ENCODE peak calls at places on chromosomes 13 and 19, in ten cellular contexts. One of them, this sample, is unnamed.

GRCh38 chr19:18975011-18975410 is 34.0 kb upstream of the HOMER3 start:
- DNase-seq in fibroblast of lung: no peak
- DNase-seq in left lung: no peak
- DNase-seq in adrenal gland: no peak
- DNase-seq in tibial nerve: no peak
- DNase-seq in cardiac muscle cell: no peak
- DNase-seq in right atrium auricular region: no peak
- DNase-seq in esophagus muscularis mucosa: no peak
- DNase-seq in colonic mucosa: no peak
- DNase-seq in mammary epithelial cell: peak
- DNase-seq in this sample: no peak

GRCh38 chr19:3176715-3177501 is 1.7 kb upstream of the S1PR4 start:
- DNase-seq in fibroblast of lung: peak
- DNase-seq in left lung: peak
- DNase-seq in adrenal gland: no peak
- DNase-seq in tibial nerve: no peak
- DNase-seq in cardiac muscle cell: no peak
- DNase-seq in right atrium auricular region: no peak
- DNase-seq in esophagus muscularis mucosa: no peak
- DNase-seq in colonic mucosa: peak
- DNase-seq in mammary epithelial cell: peak
- DNase-seq in this sample: peak

GRCh38 chr13:35763805-35764170 is 287.3 kb upstream of the MAB21L1 start:
- DNase-seq in fibroblast of lung: no peak
- DNase-seq in left lung: no peak
- DNase-seq in adrenal gland: no peak
- DNase-seq in tibial nerve: no peak
- DNase-seq in cardiac muscle cell: no peak
- DNase-seq in right atrium auricular region: no peak
- DNase-seq in esophagus muscularis mucosa: no peak
- DNase-seq in colonic mucosa: no peak
- DNase-seq in mammary epithelial cell: no peak
- DNase-seq in this sample: no peak

GRCh38 chr13:23147264-23147663 is 33.5 kb upstream of the SGCG start:
- DNase-seq in fibroblast of lung: no peak
- DNase-seq in left lung: no peak
- DNase-seq in adrenal gland: no peak
- DNase-seq in tibial nerve: no peak
- DNase-seq in cardiac muscle cell: no peak
- DNase-seq in right atrium auricular region: no peak
- DNase-seq in esophagus muscularis mucosa: no peak
- DNase-seq in colonic mucosa: no peak
- DNase-seq in mammary epithelial cell: no peak
- DNase-seq in this sample: no peak

GRCh38 chr19:14632286-14632685 is 42.4 kb downstream of the ADGRE3 start:
- DNase-seq in fibroblast of lung: no peak
- DNase-seq in left lung: no peak
- DNase-seq in adrenal gland: no peak
- DNase-seq in tibial nerve: no peak
- DNase-seq in cardiac muscle cell: no peak
- DNase-seq in right atrium auricular region: no peak
- DNase-seq in esophagus muscularis mucosa: no peak
- DNase-seq in colonic mucosa: peak
- DNase-seq in mammary epithelial cell: peak
- DNase-seq in this sample: no peak

GRCh38 chr19:42092350-42092749 is 16.4 kb downstream of the ZNF574 start:
- DNase-seq in fibroblast of lung: no peak
- DNase-seq in left lung: no peak
- DNase-seq in adrenal gland: no peak
- DNase-seq in tibial nerve: no peak
- DNase-seq in cardiac muscle cell: no peak
- DNase-seq in right atrium auricular region: no peak
- DNase-seq in esophagus muscularis mucosa: no peak
- DNase-seq in colonic mucosa: peak
- DNase-seq in mammary epithelial cell: peak
- DNase-seq in this sample: no peak

GRCh38 chr13:92158335-92158734 is 759.9 kb downstream of the GPC5 start:
- DNase-seq in fibroblast of lung: peak
- DNase-seq in left lung: no peak
- DNase-seq in adrenal gland: no peak
- DNase-seq in tibial nerve: no peak
- DNase-seq in cardiac muscle cell: no peak
- DNase-seq in right atrium auricular region: no peak
- DNase-seq in esophagus muscularis mucosa: no peak
- DNase-seq in colonic mucosa: no peak
- DNase-seq in mammary epithelial cell: peak
- DNase-seq in this sample: no peak

GRCh38 chr13:110714798-110715394 is 1.4 kb downstream of the ING1 start:
- DNase-seq in fibroblast of lung: peak
- DNase-seq in left lung: peak
- DNase-seq in adrenal gland: peak
- DNase-seq in tibial nerve: peak
- DNase-seq in cardiac muscle cell: peak
- DNase-seq in right atrium auricular region: peak
- DNase-seq in esophagus muscularis mucosa: no peak
- DNase-seq in colonic mucosa: peak
- DNase-seq in mammary epithelial cell: no peak
- DNase-seq in this sample: peak

GRCh38 chr13:19597523-19597922 is 35.9 kb upstream of the MPHOSPH8 start:
- DNase-seq in fibroblast of lung: peak
- DNase-seq in left lung: no peak
- DNase-seq in adrenal gland: no peak
- DNase-seq in tibial nerve: no peak
- DNase-seq in cardiac muscle cell: no peak
- DNase-seq in right atrium auricular region: no peak
- DNase-seq in esophagus muscularis mucosa: no peak
- DNase-seq in colonic mucosa: no peak
- DNase-seq in mammary epithelial cell: peak
- DNase-seq in this sample: no peak

DNA sequence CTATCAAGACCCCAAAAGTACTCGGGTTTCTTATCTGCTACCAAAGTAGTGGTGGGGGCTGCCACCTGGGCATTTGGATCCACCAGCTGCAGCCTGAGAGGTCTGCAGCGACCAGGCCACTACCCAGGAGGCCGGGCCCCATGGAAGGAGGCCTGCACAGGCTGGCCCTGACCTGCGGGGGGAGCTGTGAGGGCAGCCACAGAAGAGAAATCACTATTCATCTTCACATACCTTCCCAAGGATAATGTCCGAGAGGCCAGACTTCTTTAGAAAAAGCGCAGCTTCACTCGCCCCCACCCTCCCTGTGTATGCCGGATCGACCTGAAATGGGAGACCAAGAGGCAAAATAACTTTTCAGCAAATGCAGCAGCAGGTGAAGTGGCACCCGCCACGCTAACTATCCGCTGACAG is 30.1 kb downstream of the EPS15L1 start:
- DNase-seq in fibroblast of lung: no peak
- DNase-seq in left lung: peak
- DNase-seq in adrenal gland: no peak
- DNase-seq in tibial nerve: no peak
- DNase-seq in cardiac muscle cell: peak
- DNase-seq in right atrium auricular region: no peak
- DNase-seq in esophagus muscularis mucosa: no peak
- DNase-seq in colonic mucosa: peak
- DNase-seq in mammary epithelial cell: no peak
- DNase-seq in this sample: no peak
- TF ChIP-seq CTCF in fibroblast of lung: peak
- TF ChIP-seq CTCF in left lung: peak
- TF ChIP-seq CTCF in adrenal gland: peak
- TF ChIP-seq CTCF in tibial nerve: no peak
- TF ChIP-seq CTCF in cardiac muscle cell: peak
- TF ChIP-seq CTCF in right atrium auricular region: peak
- TF ChIP-seq CTCF in esophagus muscularis mucosa: no peak
- TF ChIP-seq CTCF in colonic mucosa: peak
- TF ChIP-seq CTCF in mammary epithelial cell: peak
- TF ChIP-seq CTCF in this sample: peak

DNA sequence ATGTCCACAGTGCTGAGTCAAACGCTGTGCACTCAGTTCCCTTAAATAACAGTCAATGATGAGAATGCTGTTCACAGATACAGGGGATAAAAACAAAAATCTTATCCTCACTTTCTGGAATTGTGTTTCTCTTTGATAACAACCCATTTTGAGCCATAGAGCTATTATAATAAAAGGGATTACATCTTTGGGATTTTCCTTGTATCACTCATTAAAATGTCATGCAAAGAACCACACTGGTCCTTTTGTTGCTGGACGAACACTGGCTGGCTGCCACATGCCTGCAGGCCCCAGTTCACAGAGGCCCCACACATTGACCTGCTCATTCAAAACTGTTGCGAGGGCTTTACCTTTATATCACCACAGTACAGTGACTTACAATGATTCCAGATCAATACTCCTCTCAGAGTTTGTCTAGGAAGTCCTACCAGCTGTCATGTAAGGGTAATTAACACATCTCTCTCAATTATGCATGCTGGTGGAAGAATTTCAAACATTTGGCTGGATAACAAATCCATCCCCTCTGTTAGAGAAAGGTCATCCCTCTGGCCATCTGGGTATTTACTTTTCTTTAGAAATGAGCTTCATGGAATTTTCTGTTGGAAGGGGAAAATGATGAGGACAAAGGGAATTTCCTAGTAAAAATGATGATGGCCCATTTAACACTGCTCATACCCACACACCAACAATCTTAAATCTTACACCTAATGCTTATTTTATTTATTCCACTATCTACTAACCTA is 85.9 kb downstream of the MBNL2 start:
- DNase-seq in fibroblast of lung: peak
- DNase-seq in left lung: no peak
- DNase-seq in adrenal gland: no peak
- DNase-seq in tibial nerve: peak
- DNase-seq in cardiac muscle cell: peak
- DNase-seq in right atrium auricular region: no peak
- DNase-seq in esophagus muscularis mucosa: no peak
- DNase-seq in colonic mucosa: no peak
- DNase-seq in mammary epithelial cell: peak
- DNase-seq in this sample: no peak
- H3K27ac ChIP-seq in fibroblast of lung: peak
- H3K27ac ChIP-seq in left lung: no peak
- H3K27ac ChIP-seq in adrenal gland: peak
- H3K27ac ChIP-seq in tibial nerve: no peak
- H3K27ac ChIP-seq in cardiac muscle cell: peak
- H3K27ac ChIP-seq in right atrium auricular region: no peak
- H3K27ac ChIP-seq in esophagus muscularis mucosa: peak
- H3K27ac ChIP-seq in colonic mucosa: peak
- H3K27ac ChIP-seq in mammary epithelial cell: peak
- H3K27ac ChIP-seq in this sample: no peak

DNA sequence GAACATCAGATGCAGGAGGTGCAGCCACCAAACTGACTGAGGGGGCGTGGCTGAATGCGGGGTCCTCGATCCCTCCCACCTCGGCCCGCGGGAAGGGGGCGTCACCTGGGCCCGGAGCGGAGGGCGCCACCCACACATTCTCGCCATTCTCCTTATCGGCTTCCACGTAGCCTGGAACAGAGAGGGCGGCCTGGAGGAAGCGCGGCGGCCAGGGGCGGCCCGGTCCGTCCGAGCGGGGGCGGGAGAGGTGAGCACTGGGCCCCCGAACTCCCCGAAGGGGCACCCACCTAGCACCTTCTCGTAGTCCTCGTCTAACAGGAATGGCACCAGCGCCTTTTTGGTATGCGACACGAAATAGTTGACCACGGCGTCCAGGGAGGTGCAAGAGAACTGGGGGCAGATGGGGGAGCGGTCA is 11.8 kb downstream of the STAP2 start:
- DNase-seq in fibroblast of lung: no peak
- DNase-seq in left lung: peak
- DNase-seq in adrenal gland: no peak
- DNase-seq in tibial nerve: no peak
- DNase-seq in cardiac muscle cell: peak
- DNase-seq in right atrium auricular region: no peak
- DNase-seq in esophagus muscularis mucosa: no peak
- DNase-seq in colonic mucosa: no peak
- DNase-seq in mammary epithelial cell: no peak
- DNase-seq in this sample: no peak
- H3K4me3 ChIP-seq in fibroblast of lung: no peak
- H3K4me3 ChIP-seq in left lung: no peak
- H3K4me3 ChIP-seq in adrenal gland: peak
- H3K4me3 ChIP-seq in tibial nerve: peak
- H3K4me3 ChIP-seq in cardiac muscle cell: no peak
- H3K4me3 ChIP-seq in right atrium auricular region: no peak
- H3K4me3 ChIP-seq in esophagus muscularis mucosa: peak
- H3K4me3 ChIP-seq in colonic mucosa: no peak
- H3K4me3 ChIP-seq in mammary epithelial cell: no peak
- H3K4me3 ChIP-seq in this sample: no peak

GRCh38 chr19:4604912-4605311 is 34.4 kb upstream of the TNFAIP8L1 start:
- DNase-seq in fibroblast of lung: no peak
- DNase-seq in left lung: no peak
- DNase-seq in adrenal gland: no peak
- DNase-seq in tibial nerve: no peak
- DNase-seq in cardiac muscle cell: no peak
- DNase-seq in right atrium auricular region: no peak
- DNase-seq in esophagus muscularis mucosa: no peak
- DNase-seq in colonic mucosa: no peak
- DNase-seq in mammary epithelial cell: no peak
- DNase-seq in this sample: no peak

GRCh38 chr19:4613258-4613751 is 26.0 kb upstream of the TNFAIP8L1 start:
- DNase-seq in fibroblast of lung: no peak
- DNase-seq in left lung: no peak
- DNase-seq in adrenal gland: no peak
- DNase-seq in tibial nerve: no peak
- DNase-seq in cardiac muscle cell: no peak
- DNase-seq in right atrium auricular region: no peak
- DNase-seq in esophagus muscularis mucosa: no peak
- DNase-seq in colonic mucosa: no peak
- DNase-seq in mammary epithelial cell: no peak
- DNase-seq in this sample: no peak

GRCh38 chr19:4606921-4607678 is 32.2 kb upstream of the TNFAIP8L1 start:
- DNase-seq in fibroblast of lung: no peak
- DNase-seq in left lung: no peak
- DNase-seq in adrenal gland: peak
- DNase-seq in tibial nerve: peak
- DNase-seq in cardiac muscle cell: peak
- DNase-seq in right atrium auricular region: no peak
- DNase-seq in esophagus muscularis mucosa: no peak
- DNase-seq in colonic mucosa: no peak
- DNase-seq in mammary epithelial cell: no peak
- DNase-seq in this sample: peak

GRCh38 chr19:4606181-4606580 is 33.1 kb upstream of the TNFAIP8L1 start:
- DNase-seq in fibroblast of lung: no peak
- DNase-seq in left lung: no peak
- DNase-seq in adrenal gland: no peak
- DNase-seq in tibial nerve: no peak
- DNase-seq in cardiac muscle cell: no peak
- DNase-seq in right atrium auricular region: no peak
- DNase-seq in esophagus muscularis mucosa: no peak
- DNase-seq in colonic mucosa: no peak
- DNase-seq in mammary epithelial cell: no peak
- DNase-seq in this sample: no peak

DNA sequence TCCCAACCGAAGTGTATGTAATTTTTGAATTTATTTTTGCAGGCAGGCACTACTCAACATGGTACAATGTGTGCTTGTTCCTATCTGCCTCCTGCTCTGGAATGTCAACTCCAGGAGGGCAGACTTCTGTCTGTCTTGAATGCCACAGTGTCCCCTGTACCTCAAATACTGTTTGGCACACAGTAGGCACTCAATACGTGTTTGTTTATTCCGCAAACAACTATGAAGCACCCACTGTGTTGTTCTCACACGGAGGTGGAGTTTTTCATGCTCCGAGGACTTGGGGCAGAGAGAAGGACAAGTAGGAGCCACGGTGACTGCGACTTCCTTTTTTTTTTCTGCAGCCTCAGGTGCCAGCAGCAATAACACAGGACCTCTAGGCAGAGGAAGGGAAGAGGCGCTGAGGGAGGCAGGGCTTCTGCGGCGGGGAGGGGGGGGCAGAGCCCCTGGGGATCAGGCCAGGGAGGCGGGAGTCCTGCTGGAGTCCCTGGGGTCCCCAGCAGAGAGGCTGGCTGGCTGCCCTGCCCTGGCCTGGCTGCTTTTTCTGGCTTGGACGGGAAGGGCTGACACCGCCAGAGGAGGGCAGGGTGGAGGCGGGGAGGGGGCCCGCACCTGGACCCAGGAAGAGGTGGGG is 29.3 kb upstream of the TNFAIP8L1 start:
- DNase-seq in fibroblast of lung: no peak
- DNase-seq in left lung: peak
- DNase-seq in adrenal gland: no peak
- DNase-seq in tibial nerve: no peak
- DNase-seq in cardiac muscle cell: no peak
- DNase-seq in right atrium auricular region: no peak
- DNase-seq in esophagus muscularis mucosa: no peak
- DNase-seq in colonic mucosa: no peak
- DNase-seq in mammary epithelial cell: no peak
- DNase-seq in this sample: peak
- TF ChIP-seq CTCF in fibroblast of lung: no peak
- TF ChIP-seq CTCF in left lung: no peak
- TF ChIP-seq CTCF in adrenal gland: no peak
- TF ChIP-seq CTCF in tibial nerve: no peak
- TF ChIP-seq CTCF in cardiac muscle cell: no peak
- TF ChIP-seq CTCF in right atrium auricular region: no peak
- TF ChIP-seq CTCF in esophagus muscularis mucosa: no peak
- TF ChIP-seq CTCF in colonic mucosa: no peak
- TF ChIP-seq CTCF in mammary epithelial cell: no peak
- TF ChIP-seq CTCF in this sample: no peak

This sample was measured in pancreas.